ENCODE peak calls at places on chromosomes 3 and 15, in six cellular contexts. R is breast epithelium, N is endothelial cell of umbilical vein, D is transverse colon, H is spleen, X is HCT116. M is an unnamed sample. For H3K9me3, the result is how much of the 10 kb centered on the place peaks cover.

GRCh38 chr3:29693863-29694262 is 413.0 kb downstream of the RBMS3 start:
- DNase-seq in R (no peak), N (peak), D (no peak), H (no peak), X (peak), M (no peak)

GRCh38 chr15:45129651-45130129 is at the start of the genes DUOX1 and DUOXA1:
- DNase-seq in R (peak), N (no peak), D (peak), H (peak), X (peak), M (peak)

GRCh38 chr3:79297242-79297641 is 470.6 kb downstream of the ROBO1 start:
- DNase-seq in R (no peak), N (peak), D (no peak), H (no peak), X (no peak), M (no peak)

GRCh38 chr3:8589880-8590556 is 54.6 kb downstream of the SSUH2 start:
- DNase-seq in R (peak), N (no peak), D (no peak), H (no peak), X (no peak), M (no peak)

GRCh38 chr3:45087155-45087554 is 59.0 kb downstream of the CDCP1 start:
- DNase-seq in R (no peak), N (no peak), D (no peak), H (no peak), X (no peak), M (no peak)

GRCh38 chr3:16311960-16312451 is 47.0 kb downstream of the OXNAD1 start:
- DNase-seq in R (peak), N (peak), D (peak), H (no peak), X (no peak), M (no peak)

GRCh38 chr3:97942801-97943546 is 29.3 kb downstream of the RIOX2 start:
- DNase-seq in R (no peak), N (no peak), D (no peak), H (no peak), X (no peak), M (no peak)

GRCh38 chr15:92666780-92667179 is 11.2 kb upstream of the FAM174B start:
- DNase-seq in R (no peak), N (no peak), D (peak), H (no peak), X (no peak), M (peak)

GRCh38 chr3:27642796-27643195 is 79.3 kb downstream of the EOMES start:
- DNase-seq in R (no peak), N (no peak), D (no peak), H (no peak), X (no peak), M (no peak)

GRCh38 chr15:60695713-60696522 is 217.0 kb upstream of the ICE2 start:
- DNase-seq in R (no peak), N (no peak), D (no peak), H (no peak), X (no peak), M (no peak)

GRCh38 chr3:194009019-194009418 is 126.9 kb upstream of the HES1 start:
- DNase-seq in R (no peak), N (no peak), D (peak), H (no peak), X (no peak), M (no peak)

GRCh38 chr3:49903451-49904424 is at the start of gene MST1R:
- DNase-seq in R (peak), N (peak), D (peak), H (peak), X (peak), M (peak)

GRCh38 chr3:178067721-178068120 is 468.5 kb upstream of the KCNMB2 start:
- DNase-seq in R (no peak), N (no peak), D (no peak), H (no peak), X (no peak), M (no peak)

GRCh38 chr3:157317895-157318294 is 118.8 kb upstream of the PTX3 start:
- DNase-seq in R (no peak), N (no peak), D (no peak), H (no peak), X (no peak), M (no peak)

GRCh38 chr3:111809196-111809595 is 49.9 kb upstream of the PHLDB2 start:
- DNase-seq in R (no peak), N (no peak), D (no peak), H (no peak), X (no peak), M (no peak)

GRCh38 chr15:77486542-77487478 is 66.1 kb downstream of the HMG20A start:
- DNase-seq in R (no peak), N (no peak), D (no peak), H (no peak), X (no peak), M (no peak)

GRCh38 chr3:98602078-98602678 is 8.8 kb upstream of the CPOX start:
- DNase-seq in R (no peak), N (peak), D (no peak), H (no peak), X (peak), M (peak)

GRCh38 chr3:152097770-152098169 is 171.0 kb upstream of the MBNL1 start:
- DNase-seq in R (no peak), N (no peak), D (no peak), H (no peak), X (no peak), M (no peak)

GRCh38 chr3:17946619-17947018 is 204.2 kb upstream of the TBC1D5 start:
- DNase-seq in R (no peak), N (no peak), D (no peak), H (no peak), X (no peak), M (no peak)

GRCh38 chr3:38643090-38643489 is 6.4 kb downstream of the SCN5A start:
- DNase-seq in R (no peak), N (no peak), D (no peak), H (peak), X (no peak), M (peak)

GRCh38 chr3:49638445-49638844 is 35.7 kb upstream of the APEH start:
- DNase-seq in R (no peak), N (no peak), D (no peak), H (no peak), X (peak), M (no peak)

GRCh38 chr3:63911395-63911900 is 735 bp downstream of the SCAANT1 start:
- DNase-seq in R (no peak), N (no peak), D (no peak), H (no peak), X (no peak), M (no peak)

GRCh38 chr15:61318276-61318675 is 89.2 kb upstream of the RORA start:
- DNase-seq in R (no peak), N (no peak), D (no peak), H (no peak), X (no peak), M (no peak)

GRCh38 chr15:92277776-92278175 is 115.9 kb upstream of the ST8SIA2 start:
- DNase-seq in R (no peak), N (no peak), D (no peak), H (no peak), X (peak), M (no peak)

GRCh38 chr15:91853968-91854943 is 748 bp downstream of the SLCO3A1 start:
- DNase-seq in R (peak), N (no peak), D (peak), H (peak), X (no peak), M (peak)

GRCh38 chr3:136840252-136840651 is 21.3 kb downstream of the SLC35G2 start:
- DNase-seq in R (no peak), N (no peak), D (no peak), H (no peak), X (no peak), M (no peak)

GRCh38 chr3:136547293-136547692 is 204.9 kb downstream of the STAG1 start:
- DNase-seq in R (no peak), N (peak), D (no peak), H (no peak), X (no peak), M (no peak)

GRCh38 chr3:190458040-190458439 is 8.3 kb upstream of the TMEM207 start:
- DNase-seq in R (no peak), N (no peak), D (no peak), H (no peak), X (no peak), M (no peak)

GRCh38 chr3:38623539-38623938 is 25.9 kb downstream of the SCN5A start:
- DNase-seq in R (no peak), N (no peak), D (no peak), H (no peak), X (no peak), M (no peak)

DNA sequence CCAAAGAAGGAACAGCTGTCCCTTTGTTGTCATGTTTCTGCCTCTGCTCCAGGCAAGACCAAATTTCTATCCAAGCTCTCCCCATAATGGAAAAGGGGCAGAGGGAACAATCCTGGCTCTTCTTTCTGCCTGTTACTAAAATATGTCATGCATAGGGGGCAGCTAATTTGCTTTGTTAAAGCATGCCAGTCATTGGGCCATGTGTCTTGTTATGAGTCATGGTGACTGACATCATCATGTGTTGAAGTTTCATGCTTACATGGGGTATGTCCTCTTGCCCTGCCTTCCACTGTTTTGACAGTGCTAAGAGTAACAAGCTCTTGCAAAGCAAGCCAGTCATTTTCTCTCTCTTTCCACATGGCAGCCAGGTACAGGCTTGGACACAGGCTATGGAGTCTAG is 268.9 kb downstream of the GABRB3 start:
- DNase-seq in R (no peak), N (no peak), D (no peak), H (no peak), X (no peak), M (no peak)
- H3K9me3 ChIP-seq in R (under half), N (under half), D (under half), H (under half), X (half or more), M (under half)

DNA sequence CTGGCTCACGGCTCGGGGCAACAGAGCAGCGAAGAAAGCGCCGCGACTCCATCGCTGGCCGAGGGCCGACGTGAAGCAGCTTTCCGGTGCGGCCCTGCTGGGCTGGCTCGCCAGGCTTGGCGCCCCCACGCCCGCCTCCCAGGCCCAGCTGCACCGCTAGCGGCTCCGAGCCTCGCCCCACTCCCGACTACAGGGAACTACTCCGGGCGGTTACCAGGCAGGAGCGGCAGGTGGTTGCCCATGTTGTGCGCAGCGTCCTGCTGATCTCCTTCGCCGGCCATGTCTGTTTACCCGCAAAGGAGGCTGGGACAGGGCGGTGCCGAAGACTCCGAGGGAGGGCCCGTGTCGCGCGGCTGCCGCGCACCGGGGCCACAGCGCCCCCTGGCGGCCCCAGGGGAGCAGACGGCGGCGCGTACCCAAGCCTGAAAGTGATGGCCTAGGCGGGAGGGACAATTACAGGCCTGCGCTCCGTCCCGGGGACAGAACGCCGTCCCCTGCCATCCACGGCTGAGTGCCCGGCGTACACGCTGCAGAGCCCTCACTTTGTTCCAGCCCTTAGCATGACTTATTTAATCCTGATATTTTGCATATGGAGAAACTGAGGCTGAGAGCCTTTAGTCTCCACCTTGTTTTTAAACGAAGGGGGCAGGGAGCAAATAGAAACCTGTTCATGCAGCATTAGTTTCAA is at the start of gene CRBN:
- DNase-seq in R (peak), N (peak), D (peak), H (peak), X (peak), M (peak)
- TF ChIP-seq POLR2AphosphoS5 in R (peak), N (peak), D (peak), H (peak), X (peak), M (peak)

DNA sequence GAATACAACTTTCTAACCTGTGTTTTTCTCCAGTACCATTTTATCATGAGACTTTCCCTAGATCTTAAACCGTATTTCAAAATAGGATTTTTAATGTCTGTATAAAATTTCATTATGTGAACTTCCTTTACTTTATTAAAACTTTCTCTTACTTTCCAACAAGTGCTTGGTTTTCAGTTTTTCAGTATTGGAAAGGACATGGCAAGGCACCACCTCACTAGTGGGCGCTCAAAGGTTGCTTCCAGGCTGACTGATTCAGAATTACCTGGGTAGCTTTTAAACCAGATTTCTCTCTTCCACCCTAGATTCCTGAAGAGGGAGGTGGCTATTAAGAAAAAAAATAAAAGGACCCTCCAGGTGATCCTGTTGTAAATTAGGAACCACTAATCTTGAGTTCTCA is 236.6 kb downstream of the SOX2 start:
- DNase-seq in R (no peak), N (no peak), D (no peak), H (no peak), X (no peak), M (no peak)
- H3K9me3 ChIP-seq in R (under half), N (under half), D (under half), H (under half), X (under half), M (under half)

GRCh38 chr15:89070197-89071124 is 17.8 kb upstream of the ABHD2 start:
- DNase-seq in R (no peak), N (no peak), D (no peak), H (no peak), X (no peak), M (no peak)

GRCh38 chr15:89071471-89071870 is 16.8 kb upstream of the ABHD2 start:
- DNase-seq in R (no peak), N (no peak), D (no peak), H (no peak), X (no peak), M (no peak)

GRCh38 chr15:89067751-89068150 is 20.5 kb upstream of the ABHD2 start:
- DNase-seq in R (no peak), N (no peak), D (no peak), H (no peak), X (no peak), M (no peak)

GRCh38 chr15:89066280-89066679 is 22.0 kb upstream of the ABHD2 start:
- DNase-seq in R (no peak), N (no peak), D (no peak), H (no peak), X (no peak), M (no peak)

GRCh38 chr15:89068325-89068784 is 19.9 kb upstream of the ABHD2 start:
- DNase-seq in R (peak), N (no peak), D (no peak), H (no peak), X (no peak), M (no peak)
- TF ChIP-seq POLR2AphosphoS5 in R (no peak), N (no peak), D (no peak), H (no peak), X (no peak), M (no peak)

DNA sequence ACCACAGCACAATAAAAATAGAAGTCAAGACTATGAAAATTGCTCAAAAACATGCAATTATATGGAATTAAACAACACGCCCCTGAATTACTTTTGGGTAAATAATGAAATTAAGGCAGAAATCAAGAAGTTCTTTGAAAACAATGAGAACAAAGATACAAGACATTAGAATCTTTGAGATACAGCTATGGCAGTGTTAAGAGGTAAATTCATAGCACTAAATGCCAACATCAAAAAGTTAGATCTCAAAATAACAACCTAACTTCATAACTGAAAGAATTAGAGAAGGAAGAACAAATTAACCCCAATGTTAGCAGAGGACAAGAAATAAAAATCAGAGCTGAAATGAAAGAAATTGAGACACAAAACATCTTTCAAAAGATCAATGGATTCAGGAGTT is 86.6 kb upstream of the UBP1 start:
- DNase-seq in R (no peak), N (no peak), D (no peak), H (no peak), X (no peak), M (no peak)
- H3K9me3 ChIP-seq in R (under half), N (under half), D (under half), H (half or more), X (under half), M (under half)

GRCh38 chr3:73419179-73419803 is 205.4 kb downstream of the PDZRN3 start:
- DNase-seq in R (no peak), N (no peak), D (no peak), H (no peak), X (no peak), M (no peak)
- TF ChIP-seq POLR2AphosphoS5 in R (no peak), N (no peak), D (peak), H (no peak), X (no peak), M (peak)

GRCh38 chr15:97525809-97526208 is 434.7 kb upstream of the ARRDC4 start:
- DNase-seq in R (no peak), N (no peak), D (no peak), H (no peak), X (no peak), M (no peak)
- H3K9me3 ChIP-seq in R (under half), N (under half), D (under half), H (under half), X (under half), M (under half)

GRCh38 chr15:29568840-29569532 is 253.3 kb downstream of the TJP1 start:
- DNase-seq in R (no peak), N (no peak), D (peak), H (no peak), X (peak), M (no peak)

GRCh38 chr15:29571728-29572454 is 250.4 kb downstream of the TJP1 start:
- DNase-seq in R (no peak), N (peak), D (peak), H (no peak), X (no peak), M (no peak)

GRCh38 chr15:29570121-29570930 is 251.9 kb downstream of the TJP1 start:
- DNase-seq in R (no peak), N (peak), D (peak), H (no peak), X (no peak), M (no peak)

GRCh38 chr15:29569533-29570092 is 252.7 kb downstream of the TJP1 start:
- DNase-seq in R (no peak), N (no peak), D (no peak), H (no peak), X (no peak), M (no peak)

GRCh38 chr15:29570931-29571727 is 251.1 kb downstream of the TJP1 start:
- DNase-seq in R (no peak), N (peak), D (peak), H (no peak), X (no peak), M (no peak)
- TF ChIP-seq POLR2AphosphoS5 in R (no peak), N (no peak), D (no peak), H (no peak), X (no peak), M (no peak)